ENCODE peak calls at places on chromosome 7, in nine cellular contexts. One of them, this sample, is unnamed. For H3K4me1, the result is how much of the 10 kb centered on the place peaks cover.

GRCh38 chr7:16644157-16644556 is 1.4 kb downstream of the ANKMY2 start:
- DNase-seq in GM12878: no peak
- DNase-seq in thoracic aorta: no peak
- DNase-seq in neuronal stem cell: no peak
- DNase-seq in ovary: no peak
- DNase-seq in A549: no peak
- DNase-seq in Peyer's patch: no peak
- DNase-seq in GM23338: no peak
- DNase-seq in keratinocyte: no peak
- DNase-seq in this sample: no peak

GRCh38 chr7:30188806-30189205 is 54.0 kb downstream of the MTURN start:
- DNase-seq in GM12878: no peak
- DNase-seq in neuronal stem cell: no peak
- DNase-seq in A549: no peak
- DNase-seq in GM23338: no peak
- DNase-seq in keratinocyte: no peak
- DNase-seq in Peyer's patch: no peak
- DNase-seq in thoracic aorta: no peak
- DNase-seq in ovary: no peak
- DNase-seq in this sample: no peak

GRCh38 chr7:37901236-37901827 is 15.3 kb downstream of the SFRP4 start:
- DNase-seq in keratinocyte: no peak
- DNase-seq in A549: peak
- DNase-seq in neuronal stem cell: peak
- DNase-seq in ovary: no peak
- DNase-seq in GM12878: no peak
- DNase-seq in GM23338: peak
- DNase-seq in thoracic aorta: no peak
- DNase-seq in Peyer's patch: no peak
- DNase-seq in this sample: no peak

GRCh38 chr7:16929146-16929762 is 47.5 kb upstream of the AGR3 start:
- DNase-seq in A549: no peak
- DNase-seq in GM23338: no peak
- DNase-seq in GM12878: peak
- DNase-seq in thoracic aorta: no peak
- DNase-seq in ovary: no peak
- DNase-seq in keratinocyte: no peak
- DNase-seq in neuronal stem cell: no peak
- DNase-seq in Peyer's patch: no peak
- DNase-seq in this sample: no peak

GRCh38 chr7:102974366-102975236 is 61.8 kb downstream of the LRRC17 start:
- DNase-seq in keratinocyte: no peak
- DNase-seq in thoracic aorta: no peak
- DNase-seq in neuronal stem cell: no peak
- DNase-seq in ovary: no peak
- DNase-seq in GM23338: peak
- DNase-seq in A549: no peak
- DNase-seq in Peyer's patch: no peak
- DNase-seq in GM12878: no peak
- DNase-seq in this sample: no peak

GRCh38 chr7:151321341-151321740 is 20.3 kb upstream of the NUB1 start:
- DNase-seq in A549: no peak
- DNase-seq in GM12878: no peak
- DNase-seq in thoracic aorta: no peak
- DNase-seq in Peyer's patch: no peak
- DNase-seq in GM23338: no peak
- DNase-seq in keratinocyte: no peak
- DNase-seq in ovary: no peak
- DNase-seq in neuronal stem cell: no peak
- DNase-seq in this sample: no peak

GRCh38 chr7:142328006-142328405 is 70.1 kb upstream of the PRSS58 start:
- DNase-seq in Peyer's patch: no peak
- DNase-seq in ovary: no peak
- DNase-seq in GM23338: peak
- DNase-seq in keratinocyte: no peak
- DNase-seq in A549: no peak
- DNase-seq in GM12878: no peak
- DNase-seq in neuronal stem cell: peak
- DNase-seq in thoracic aorta: no peak
- DNase-seq in this sample: no peak

GRCh38 chr7:39979406-39980073 is 29.5 kb downstream of the CDK13 start:
- DNase-seq in ovary: no peak
- DNase-seq in A549: no peak
- DNase-seq in GM12878: no peak
- DNase-seq in GM23338: no peak
- DNase-seq in keratinocyte: no peak
- DNase-seq in thoracic aorta: no peak
- DNase-seq in Peyer's patch: no peak
- DNase-seq in neuronal stem cell: no peak
- DNase-seq in this sample: no peak

GRCh38 chr7:130950741-130951140 is 216.7 kb upstream of the KLF14 start:
- DNase-seq in Peyer's patch: no peak
- DNase-seq in thoracic aorta: no peak
- DNase-seq in neuronal stem cell: no peak
- DNase-seq in GM23338: no peak
- DNase-seq in keratinocyte: no peak
- DNase-seq in A549: no peak
- DNase-seq in GM12878: no peak
- DNase-seq in ovary: no peak
- DNase-seq in this sample: no peak

GRCh38 chr7:54839538-54840213 is 80.7 kb upstream of the SEC61G start:
- DNase-seq in Peyer's patch: peak
- DNase-seq in keratinocyte: no peak
- DNase-seq in GM12878: no peak
- DNase-seq in A549: peak
- DNase-seq in thoracic aorta: peak
- DNase-seq in ovary: peak
- DNase-seq in GM23338: peak
- DNase-seq in neuronal stem cell: no peak
- DNase-seq in this sample: no peak

GRCh38 chr7:26858735-26859134 is 5.7 kb downstream of the SKAP2 start:
- DNase-seq in Peyer's patch: no peak
- DNase-seq in neuronal stem cell: no peak
- DNase-seq in keratinocyte: no peak
- DNase-seq in GM12878: no peak
- DNase-seq in A549: no peak
- DNase-seq in GM23338: peak
- DNase-seq in ovary: no peak
- DNase-seq in thoracic aorta: no peak
- DNase-seq in this sample: no peak

GRCh38 chr7:158497627-158498026 is 90.0 kb downstream of the PTPRN2 start:
- DNase-seq in A549: no peak
- DNase-seq in GM23338: no peak
- DNase-seq in neuronal stem cell: no peak
- DNase-seq in ovary: no peak
- DNase-seq in GM12878: no peak
- DNase-seq in Peyer's patch: no peak
- DNase-seq in keratinocyte: no peak
- DNase-seq in thoracic aorta: no peak
- DNase-seq in this sample: no peak

GRCh38 chr7:27161214-27161720 is 4.1 kb downstream of the HOXA9 start:
- DNase-seq in neuronal stem cell: no peak
- DNase-seq in thoracic aorta: no peak
- DNase-seq in keratinocyte: no peak
- DNase-seq in GM23338: no peak
- DNase-seq in GM12878: no peak
- DNase-seq in Peyer's patch: peak
- DNase-seq in ovary: no peak
- DNase-seq in A549: no peak
- DNase-seq in this sample: no peak

GRCh38 chr7:149564340-149565095 is 66.9 kb upstream of the ZNF746 start:
- DNase-seq in keratinocyte: no peak
- DNase-seq in ovary: no peak
- DNase-seq in A549: no peak
- DNase-seq in neuronal stem cell: no peak
- DNase-seq in GM12878: no peak
- DNase-seq in Peyer's patch: no peak
- DNase-seq in thoracic aorta: no peak
- DNase-seq in GM23338: no peak
- DNase-seq in this sample: no peak

GRCh38 chr7:29102554-29103151 is 43.7 kb downstream of the CPVL start:
- DNase-seq in ovary: peak
- DNase-seq in GM23338: peak
- DNase-seq in GM12878: no peak
- DNase-seq in keratinocyte: no peak
- DNase-seq in neuronal stem cell: no peak
- DNase-seq in Peyer's patch: peak
- DNase-seq in A549: peak
- DNase-seq in thoracic aorta: no peak
- DNase-seq in this sample: no peak

GRCh38 chr7:156751319-156751718 is 110.7 kb downstream of the RNF32 start:
- DNase-seq in thoracic aorta: no peak
- DNase-seq in Peyer's patch: no peak
- DNase-seq in GM12878: no peak
- DNase-seq in neuronal stem cell: no peak
- DNase-seq in ovary: no peak
- DNase-seq in keratinocyte: no peak
- DNase-seq in A549: peak
- DNase-seq in GM23338: no peak
- DNase-seq in this sample: no peak

GRCh38 chr7:71846160-71846559 is 566.0 kb downstream of the CALN1 start:
- DNase-seq in neuronal stem cell: peak
- DNase-seq in A549: no peak
- DNase-seq in thoracic aorta: no peak
- DNase-seq in Peyer's patch: no peak
- DNase-seq in GM23338: peak
- DNase-seq in ovary: no peak
- DNase-seq in keratinocyte: no peak
- DNase-seq in GM12878: no peak
- DNase-seq in this sample: no peak

GRCh38 chr7:26700893-26701292 is 163.5 kb downstream of the SKAP2 start:
- DNase-seq in GM23338: no peak
- DNase-seq in GM12878: no peak
- DNase-seq in A549: no peak
- DNase-seq in ovary: no peak
- DNase-seq in keratinocyte: no peak
- DNase-seq in Peyer's patch: no peak
- DNase-seq in thoracic aorta: no peak
- DNase-seq in neuronal stem cell: no peak
- DNase-seq in this sample: no peak

GRCh38 chr7:96440328-96440727 is 118.4 kb upstream of the SLC25A13 start:
- DNase-seq in A549: no peak
- DNase-seq in GM23338: no peak
- DNase-seq in keratinocyte: no peak
- DNase-seq in GM12878: no peak
- DNase-seq in ovary: no peak
- DNase-seq in Peyer's patch: no peak
- DNase-seq in thoracic aorta: no peak
- DNase-seq in neuronal stem cell: no peak
- DNase-seq in this sample: no peak

GRCh38 chr7:137040745-137041144 is 172.3 kb downstream of the CHRM2 start:
- DNase-seq in Peyer's patch: no peak
- DNase-seq in GM12878: no peak
- DNase-seq in neuronal stem cell: no peak
- DNase-seq in A549: no peak
- DNase-seq in GM23338: no peak
- DNase-seq in keratinocyte: no peak
- DNase-seq in thoracic aorta: no peak
- DNase-seq in ovary: no peak
- DNase-seq in this sample: no peak

GRCh38 chr7:135159359-135160087 is 11.0 kb downstream of the CYREN start:
- DNase-seq in Peyer's patch: no peak
- DNase-seq in thoracic aorta: no peak
- DNase-seq in GM12878: no peak
- DNase-seq in ovary: no peak
- DNase-seq in neuronal stem cell: no peak
- DNase-seq in keratinocyte: no peak
- DNase-seq in GM23338: no peak
- DNase-seq in A549: no peak
- DNase-seq in this sample: no peak
- H3K27ac ChIP-seq in Peyer's patch: peak
- H3K27ac ChIP-seq in thoracic aorta: peak
- H3K27ac ChIP-seq in GM12878: peak
- H3K27ac ChIP-seq in ovary: no peak
- H3K27ac ChIP-seq in neuronal stem cell: no peak
- H3K27ac ChIP-seq in keratinocyte: peak
- H3K27ac ChIP-seq in GM23338: no peak
- H3K27ac ChIP-seq in A549: peak
- H3K27ac ChIP-seq in this sample: peak

DNA sequence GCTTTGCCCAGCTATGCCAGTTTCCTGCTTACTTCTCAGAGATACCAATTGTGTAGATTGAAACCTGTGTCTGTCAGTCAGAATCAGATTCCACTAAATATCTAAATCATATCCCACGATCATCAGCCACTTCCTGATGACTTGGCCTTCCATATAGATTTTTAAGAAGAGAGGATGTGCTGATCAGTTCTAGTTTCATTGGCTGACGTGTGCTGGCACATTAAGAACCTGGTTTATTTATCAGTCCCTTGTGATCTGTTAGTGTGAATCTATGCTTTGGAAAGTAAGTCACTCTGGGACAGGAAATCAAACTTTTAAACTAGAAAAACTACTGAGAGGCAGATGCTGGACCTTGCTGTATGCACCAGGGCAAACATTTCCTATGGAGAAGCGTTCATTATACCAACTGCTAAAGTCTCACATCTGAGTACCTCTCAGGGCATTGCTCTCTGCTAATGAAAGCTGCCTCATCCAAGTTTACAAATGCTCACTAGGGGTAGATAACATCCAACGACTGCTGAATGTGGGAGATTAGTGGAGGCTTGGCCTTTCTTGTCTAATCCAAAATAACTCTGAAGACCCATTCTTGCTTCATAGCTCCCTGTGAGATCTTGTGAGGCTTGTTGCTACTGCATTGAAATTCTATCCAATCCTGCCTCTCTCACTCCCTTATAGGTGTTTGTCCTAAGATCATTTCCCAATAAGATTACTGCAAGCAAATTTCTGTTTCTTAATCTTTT is 109.1 kb downstream of the ARL4A start:
- DNase-seq in neuronal stem cell: no peak
- DNase-seq in keratinocyte: no peak
- DNase-seq in GM23338: no peak
- DNase-seq in GM12878: no peak
- DNase-seq in ovary: no peak
- DNase-seq in A549: no peak
- DNase-seq in Peyer's patch: no peak
- DNase-seq in thoracic aorta: no peak
- DNase-seq in this sample: no peak
- H3K4me3 ChIP-seq in neuronal stem cell: no peak
- H3K4me3 ChIP-seq in keratinocyte: no peak
- H3K4me3 ChIP-seq in GM23338: no peak
- H3K4me3 ChIP-seq in GM12878: no peak
- H3K4me3 ChIP-seq in ovary: no peak
- H3K4me3 ChIP-seq in A549: no peak
- H3K4me3 ChIP-seq in Peyer's patch: no peak
- H3K4me3 ChIP-seq in thoracic aorta: no peak
- H3K4me3 ChIP-seq in this sample: no peak

GRCh38 chr7:90701021-90701420 is 104.9 kb downstream of the CDK14 start:
- DNase-seq in A549: no peak
- DNase-seq in GM12878: no peak
- DNase-seq in ovary: no peak
- DNase-seq in keratinocyte: no peak
- DNase-seq in neuronal stem cell: no peak
- DNase-seq in thoracic aorta: no peak
- DNase-seq in GM23338: no peak
- DNase-seq in Peyer's patch: no peak
- DNase-seq in this sample: no peak
- H3K4me1 ChIP-seq in A549: under half
- H3K4me1 ChIP-seq in GM12878: under half
- H3K4me1 ChIP-seq in ovary: under half
- H3K4me1 ChIP-seq in keratinocyte: under half
- H3K4me1 ChIP-seq in neuronal stem cell: under half
- H3K4me1 ChIP-seq in thoracic aorta: under half
- H3K4me1 ChIP-seq in GM23338: under half
- H3K4me1 ChIP-seq in Peyer's patch: under half
- H3K4me1 ChIP-seq in this sample: under half

GRCh38 chr7:113199841-113200240 is 81.5 kb upstream of the SMIM30 start:
- DNase-seq in A549: no peak
- DNase-seq in thoracic aorta: no peak
- DNase-seq in keratinocyte: no peak
- DNase-seq in GM23338: no peak
- DNase-seq in ovary: no peak
- DNase-seq in Peyer's patch: no peak
- DNase-seq in GM12878: no peak
- DNase-seq in neuronal stem cell: no peak
- DNase-seq in this sample: no peak
- H3K27ac ChIP-seq in A549: no peak
- H3K27ac ChIP-seq in thoracic aorta: no peak
- H3K27ac ChIP-seq in keratinocyte: no peak
- H3K27ac ChIP-seq in GM23338: no peak
- H3K27ac ChIP-seq in ovary: no peak
- H3K27ac ChIP-seq in Peyer's patch: no peak
- H3K27ac ChIP-seq in GM12878: no peak
- H3K27ac ChIP-seq in neuronal stem cell: no peak
- H3K27ac ChIP-seq in this sample: no peak